ENCODE peak calls at places on chromosomes 13 and 19, in five cellular contexts. T is occipital lobe, H is fibroblast of pulmonary artery, Y is body of pancreas, J is skeletal muscle cell. L is an unnamed sample.

GRCh38 chr13:109148243-109148642 is 518.8 kb downstream of the MYO16 start:
- DNase-seq in T (no peak), H (peak; percentile 20), Y (no peak), J (peak; percentile 52), L (no peak)

GRCh38 chr19:40603071-40603718 is 2.0 kb downstream of the LTBP4 start:
- DNase-seq in T (no peak), H (peak; percentile 70), Y (no peak), J (no peak), L (peak; percentile 77)

GRCh38 chr13:114008964-114009589 is 35.2 kb upstream of the C13orf46 start:
- DNase-seq in T (no peak), H (no peak), Y (no peak), J (no peak), L (no peak)

GRCh38 chr13:109271991-109272454 is 514.4 kb downstream of the IRS2 start:
- DNase-seq in T (no peak), H (no peak), Y (no peak), J (no peak), L (no peak)

GRCh38 chr13:21218351-21219043 is 42.0 kb downstream of the MRPL57 start:
- DNase-seq in T (no peak), H (no peak), Y (no peak), J (no peak), L (no peak)

GRCh38 chr13:23321534-23322241 is 111.8 kb downstream of the SACS start:
- DNase-seq in T (peak; percentile 53), H (peak; percentile 95), Y (peak; percentile 18), J (peak; percentile 85), L (peak; percentile 82)

GRCh38 chr13:80454245-80454644 is 113.3 kb upstream of the SPRY2 start:
- DNase-seq in T (no peak), H (peak; percentile 81), Y (no peak), J (peak; percentile 58), L (no peak)

GRCh38 chr19:38389101-38389925 is 816 bp downstream of the SPRED3 start:
- DNase-seq in T (peak; percentile 30), H (peak; percentile 85), Y (no peak), J (peak; percentile 41), L (no peak)

GRCh38 chr19:4014541-4015491 is 7.3 kb downstream of the PIAS4 start:
- DNase-seq in T (no peak), H (no peak), Y (peak; percentile 74), J (no peak), L (no peak)

GRCh38 chr13:76164290-76164689 is 528.2 kb downstream of the LMO7 start:
- DNase-seq in T (peak; percentile 4), H (no peak), Y (no peak), J (peak; percentile 22), L (no peak)

GRCh38 chr19:48819366-48819816 is 8.6 kb upstream of the BCAT2 start:
- DNase-seq in T (no peak), H (peak; percentile 95), Y (peak; percentile 98), J (peak; percentile 81), L (peak; percentile 91)

GRCh38 chr13:94093652-94094310 is 385.7 kb downstream of the DCT start:
- DNase-seq in T (no peak), H (no peak), Y (no peak), J (no peak), L (no peak)

GRCh38 chr13:75473472-75473871 is 8.5 kb downstream of the TBC1D4 start:
- DNase-seq in T (no peak), H (no peak), Y (no peak), J (no peak), L (no peak)

GRCh38 chr13:42702726-42703125 is 78.7 kb upstream of the FAM216B start:
- DNase-seq in T (no peak), H (peak; percentile 30), Y (no peak), J (no peak), L (no peak)

GRCh38 chr19:48635966-48636858 is 967 bp downstream of the DBP start:
- DNase-seq in T (no peak), H (no peak), Y (no peak), J (no peak), L (no peak)

GRCh38 chr19:9741476-9742171 is 26.9 kb downstream of the ZNF846 start:
- DNase-seq in T (no peak), H (no peak), Y (no peak), J (no peak), L (no peak)

L was measured in coronary artery.